ENCODE peak calls at places on chromosomes 1 and 21, in five cellular contexts. A is H9, N is neuronal stem cell, J is mesenchymal stem cell, E is H1. K is an unnamed sample.

GRCh38 chr1:206961668-206962067 is 8.6 kb downstream of the FCAMR start:
- DNase-seq in E (no peak), A (no peak), N (no peak), J (no peak), K (no peak)

GRCh38 chr1:41631971-41632370 is 147.5 kb upstream of the EDN2 start:
- DNase-seq in A (no peak), N (no peak), E (no peak), J (peak), K (no peak)

GRCh38 chr1:215992620-215993019 is 425.5 kb downstream of the KCTD3 start:
- DNase-seq in A (no peak), N (peak), J (peak), E (no peak), K (no peak)

GRCh38 chr1:110879758-110880606 is 7.0 kb downstream of the CD53 start:
- DNase-seq in E (no peak), J (no peak), A (no peak), N (no peak), K (peak)

GRCh38 chr1:56409112-56409691 is 170.2 kb downstream of the PLPP3 start:
- DNase-seq in A (peak), E (peak), N (no peak), J (no peak), K (no peak)

GRCh38 chr1:13731897-13732296 is 31.9 kb downstream of the PRDM2 start:
- DNase-seq in E (no peak), N (no peak), J (no peak), A (no peak), K (no peak)

GRCh38 chr1:50978852-50979781 is 9.1 kb downstream of the CDKN2C start:
- DNase-seq in N (no peak), J (no peak), A (no peak), E (peak), K (peak)

GRCh38 chr1:31848381-31848897 is 32.6 kb upstream of the SPOCD1 start:
- DNase-seq in N (no peak), E (no peak), J (no peak), A (no peak), K (no peak)

GRCh38 chr21:39106881-39107462 is 76.3 kb downstream of the PSMG1 start:
- DNase-seq in N (no peak), A (no peak), E (peak), J (no peak), K (no peak)

GRCh38 chr1:212915245-212916091 is 34.9 kb upstream of the VASH2 start:
- DNase-seq in E (peak), J (peak), A (peak), N (no peak), K (no peak)

GRCh38 chr21:32572574-32573420 is 12.5 kb downstream of the TCP10L start:
- DNase-seq in A (no peak), J (no peak), E (no peak), N (no peak), K (peak)

GRCh38 chr1:41341365-41341683 is 19.9 kb upstream of the FOXO6 start:
- DNase-seq in A (no peak), J (peak), E (no peak), N (no peak), K (no peak)

GRCh38 chr1:11875094-11875493 is 16.3 kb upstream of the NPPB start:
- DNase-seq in J (no peak), N (no peak), E (no peak), A (no peak), K (no peak)

GRCh38 chr1:43370564-43370963 is 2.8 kb upstream of the ELOVL1 start:
- DNase-seq in A (no peak), N (no peak), J (no peak), E (no peak), K (no peak)

GRCh38 chr1:61046434-61046833 is 35.9 kb upstream of the NFIA start:
- DNase-seq in N (no peak), A (no peak), E (no peak), J (no peak), K (no peak)

GRCh38 chr1:237065903-237066302 is 23.9 kb downstream of the RYR2 start:
- DNase-seq in A (no peak), J (no peak), E (no peak), N (no peak), K (no peak)

GRCh38 chr1:106944721-106945120 is 111.8 kb upstream of the PRMT6 start:
- DNase-seq in J (no peak), A (no peak), E (no peak), N (peak), K (no peak)

GRCh38 chr1:33219886-33220661 is 36.2 kb upstream of the ZNF362 start:
- DNase-seq in E (no peak), N (no peak), A (peak), J (peak), K (peak)

GRCh38 chr1:89198500-89199072 is at the start of gene GBP4:
- DNase-seq in E (no peak), A (peak), N (no peak), J (peak), K (no peak)

GRCh38 chr1:228352677-228353481 is 53.8 kb downstream of the TRIM11 start:
- DNase-seq in E (no peak), A (no peak), J (no peak), N (no peak), K (no peak)

GRCh38 chr1:3178279-3178678 is 109.3 kb downstream of the PRDM16 start:
- DNase-seq in E (no peak), J (no peak), A (no peak), N (no peak), K (no peak)

GRCh38 chr1:7292033-7292681 is 478.9 kb upstream of the VAMP3 start:
- DNase-seq in A (no peak), J (no peak), E (peak), N (no peak), K (no peak)

GRCh38 chr21:37196847-37197246 is 70.3 kb downstream of the VPS26C start:
- DNase-seq in A (no peak), N (no peak), J (no peak), E (no peak), K (no peak)

GRCh38 chr1:82704393-82704792 is 903.7 kb downstream of the ADGRL2 start:
- DNase-seq in N (no peak), J (no peak), A (no peak), E (no peak), K (no peak)

GRCh38 chr1:159889821-159890252 is 10.1 kb downstream of the CFAP45 start:
- DNase-seq in N (peak), A (no peak), E (no peak), J (peak), K (no peak)

GRCh38 chr21:33980276-33980916 is 64.8 kb upstream of the ATP5PO start:
- DNase-seq in E (no peak), J (no peak), N (no peak), A (no peak), K (peak)

GRCh38 chr1:43276673-43277072 is 6.9 kb downstream of the TMEM125 start:
- DNase-seq in A (peak), E (no peak), N (no peak), J (no peak), K (no peak)

DNA sequence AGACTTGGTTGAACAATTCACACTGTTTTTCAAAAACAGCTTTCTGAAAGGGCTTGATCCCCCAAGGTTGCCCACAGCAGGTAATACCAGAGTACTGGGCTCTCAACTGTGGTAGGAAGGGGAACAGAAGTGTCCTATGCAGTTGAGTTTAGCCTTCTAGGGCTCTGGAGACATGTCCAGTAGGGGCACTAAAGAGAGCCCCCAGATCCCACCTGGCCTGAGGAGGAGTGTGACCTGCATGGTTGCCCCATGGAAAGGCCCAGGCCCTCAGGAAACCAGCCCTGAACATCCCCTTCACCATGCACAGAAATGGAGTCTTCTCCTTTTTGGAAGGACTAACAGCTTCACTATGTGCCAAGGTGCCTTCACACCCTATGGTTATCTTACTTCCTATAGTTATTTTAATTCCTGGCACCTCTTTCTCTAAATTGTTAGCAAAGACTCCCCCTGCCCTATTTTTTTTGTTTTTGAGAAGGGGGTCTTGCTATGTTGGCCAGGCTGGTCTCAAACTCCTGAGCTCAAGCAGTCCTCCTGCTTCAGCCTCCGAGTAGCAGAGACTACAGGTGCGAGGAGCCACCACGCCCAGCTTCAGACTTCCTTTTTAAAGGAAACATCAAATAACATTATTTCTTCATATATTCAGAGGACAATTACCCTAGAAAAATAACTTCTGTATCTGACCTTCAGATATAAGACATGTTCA is 16.8 kb upstream of the LSS start:
- DNase-seq in N (no peak), J (no peak), E (no peak), A (no peak), K (no peak)
- H2BK12ac ChIP-seq in N (no peak), J (no peak), E (no peak), A (no peak), K (no peak)

GRCh38 chr1:221286399-221286798 is 407.2 kb downstream of the HLX start:
- DNase-seq in J (no peak), A (no peak), N (no peak), E (no peak), K (no peak)
- H2BK12ac ChIP-seq in J (no peak), A (no peak), N (no peak), E (no peak), K (no peak)

DNA sequence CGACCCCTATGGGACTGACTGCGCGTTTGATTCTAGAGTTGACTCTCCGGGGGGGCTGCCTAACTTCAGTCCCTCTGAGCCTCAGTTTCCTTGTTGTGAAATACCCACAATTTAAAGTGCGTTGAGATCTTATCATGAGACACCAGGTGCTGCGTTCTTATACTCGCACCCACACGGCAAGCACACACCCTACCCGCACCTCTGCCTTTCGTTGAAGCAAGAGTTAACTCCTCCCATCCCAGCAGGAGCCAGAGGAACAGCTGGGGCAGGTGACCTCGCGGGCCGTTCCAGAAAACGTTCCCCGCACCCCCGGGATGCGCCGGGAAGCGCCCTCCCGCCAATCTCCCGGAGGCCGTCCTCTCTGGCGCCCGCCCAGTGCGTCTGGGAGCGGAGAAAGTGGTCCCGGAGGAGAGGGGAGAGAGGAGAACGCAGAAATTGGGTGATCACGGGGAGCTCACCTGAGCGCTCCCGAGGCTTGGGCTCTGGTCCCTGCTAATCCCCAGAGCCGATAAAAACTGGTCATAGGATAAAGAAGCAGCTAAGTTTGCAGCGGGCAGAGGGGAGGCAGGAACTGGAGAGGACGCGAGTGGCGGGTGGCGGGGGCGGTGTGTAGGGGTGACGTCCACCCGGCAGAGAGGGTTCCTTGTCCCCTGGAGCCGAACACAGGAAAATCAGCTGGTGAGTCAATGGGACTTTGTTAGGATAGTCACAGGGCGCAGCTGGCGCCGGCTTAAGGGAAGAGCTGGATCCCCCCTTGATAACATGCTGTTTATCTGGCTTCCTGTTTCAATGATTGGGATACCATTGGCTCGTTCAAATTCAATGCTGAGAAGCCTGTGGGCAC is 856 bp downstream of the NAV1 start:
- DNase-seq in N (no peak), E (peak), J (peak), A (peak), K (peak)
- H2BK12ac ChIP-seq in N (peak), E (peak), J (peak), A (no peak), K (peak)

GRCh38 chr21:22725436-22725835 is 1727.2 kb downstream of the NCAM2 start:
- DNase-seq in N (no peak), J (no peak), A (no peak), E (no peak), K (no peak)

DNA sequence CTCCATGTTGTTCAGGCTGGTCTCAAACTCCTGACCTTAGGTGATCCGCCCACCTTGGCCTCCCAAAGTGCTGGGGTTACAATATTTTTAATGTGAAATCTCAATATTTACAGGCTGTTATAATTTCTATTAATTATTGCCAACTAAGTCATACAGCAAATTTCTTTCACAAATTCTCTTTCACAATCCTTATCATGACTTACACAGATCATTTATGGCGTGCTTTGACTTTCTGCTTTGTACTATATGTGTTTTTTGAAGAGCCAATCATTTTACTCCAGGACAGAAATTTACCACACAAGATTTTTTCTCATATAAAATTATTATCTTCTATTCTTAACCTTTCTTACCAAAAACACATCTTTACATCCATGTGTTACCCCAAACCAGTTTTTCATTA is 1729.9 kb downstream of the NCAM2 start:
- DNase-seq in N (no peak), E (no peak), A (no peak), J (no peak), K (no peak)
- H2BK12ac ChIP-seq in N (no peak), E (no peak), A (no peak), J (no peak), K (no peak)

DNA sequence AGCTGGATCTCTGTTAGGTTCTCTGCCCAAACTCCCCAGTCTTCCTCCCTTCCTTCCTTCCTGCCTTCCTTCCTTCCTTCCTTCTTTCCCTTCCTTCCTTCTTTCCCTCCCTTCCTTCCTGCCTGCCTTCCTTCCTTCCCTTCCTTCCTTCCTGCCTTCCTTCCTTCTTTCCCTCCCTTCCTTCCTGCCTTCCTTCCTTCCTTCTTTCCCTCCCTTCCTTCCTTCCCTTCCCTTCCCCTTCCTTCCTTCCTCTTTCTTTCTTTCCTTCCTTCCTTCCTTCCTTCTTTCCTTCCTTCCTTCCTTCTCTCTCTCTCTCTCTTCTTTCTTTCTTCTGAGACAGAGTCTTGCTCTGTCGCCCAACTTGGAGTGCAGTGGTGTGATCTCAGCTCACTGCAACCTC is 8.7 kb upstream of the LSM10 start:
- DNase-seq in J (no peak), N (no peak), A (no peak), E (no peak), K (no peak)
- H2BK12ac ChIP-seq in J (no peak), N (no peak), A (no peak), E (no peak), K (no peak)

GRCh38 chr1:27428316-27429028 is 36.0 kb downstream of the GPR3 start:
- DNase-seq in N (no peak), E (no peak), J (peak), A (no peak), K (peak)

GRCh38 chr1:27427836-27428315 is 35.5 kb downstream of the GPR3 start:
- DNase-seq in J (no peak), E (no peak), A (no peak), N (no peak), K (no peak)

GRCh38 chr1:27427329-27427728 is 34.9 kb downstream of the GPR3 start:
- DNase-seq in E (no peak), N (no peak), J (no peak), A (no peak), K (no peak)

GRCh38 chr1:27429029-27429425 is 36.6 kb downstream of the GPR3 start:
- DNase-seq in J (peak), A (no peak), E (no peak), N (no peak), K (no peak)

GRCh38 chr1:27430903-27431653 is 38.7 kb downstream of the GPR3 start:
- DNase-seq in E (no peak), J (peak), N (no peak), A (no peak), K (no peak)
- H2BK12ac ChIP-seq in E (no peak), J (no peak), N (no peak), A (no peak), K (no peak)

GRCh38 chr1:15259608-15260007 is 12.6 kb downstream of the FHAD1 start:
- DNase-seq in E (peak), A (no peak), J (no peak), N (no peak), K (no peak)

GRCh38 chr1:15261155-15262002 is 14.4 kb downstream of the FHAD1 start:
- DNase-seq in N (no peak), A (no peak), J (peak), E (peak), K (peak)

GRCh38 chr1:15258828-15259588 is 12.0 kb downstream of the FHAD1 start:
- DNase-seq in J (no peak), E (peak), A (no peak), N (no peak), K (no peak)

GRCh38 chr1:15262003-15262377 is 15.0 kb downstream of the FHAD1 start:
- DNase-seq in J (no peak), E (no peak), N (no peak), A (no peak), K (no peak)

DNA sequence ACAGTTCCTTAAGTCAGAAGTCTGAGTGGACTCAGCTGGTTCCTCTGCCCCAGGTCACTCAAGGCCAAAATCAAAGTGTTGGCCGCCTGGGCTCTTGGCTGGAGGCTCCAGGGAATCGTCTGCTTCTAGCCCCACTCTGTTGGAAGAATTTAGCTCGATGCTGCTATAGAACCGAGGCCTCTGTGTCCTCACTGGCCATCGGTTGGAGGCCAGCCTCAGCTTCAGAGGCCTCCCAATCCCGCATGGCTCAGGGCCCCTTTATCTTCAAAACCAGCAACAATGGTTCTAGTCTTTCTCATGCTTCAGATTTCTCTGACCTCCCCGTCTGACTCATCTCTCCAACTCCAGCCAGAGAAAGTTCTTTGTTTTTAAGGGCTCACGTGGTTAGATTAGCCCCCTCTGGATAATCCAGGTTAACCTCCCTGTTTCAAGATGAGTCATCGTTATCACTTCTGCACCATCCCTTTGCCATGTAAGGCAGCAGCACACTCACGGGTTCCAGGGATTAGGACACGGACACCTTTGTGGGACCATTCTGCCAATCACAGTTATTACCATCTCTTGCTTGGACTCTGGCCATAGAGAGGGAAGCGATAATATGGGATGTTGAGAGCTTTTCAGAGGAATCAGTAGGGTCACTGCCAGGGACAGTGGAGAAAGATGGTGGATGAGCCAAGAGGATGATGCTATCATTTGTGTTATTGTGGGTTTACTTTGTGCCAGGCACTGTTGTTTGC is 13.6 kb downstream of the FHAD1 start:
- DNase-seq in J (peak), A (no peak), E (peak), N (no peak), K (peak)
- H2BK12ac ChIP-seq in J (peak), A (no peak), E (no peak), N (no peak), K (no peak)

DNA sequence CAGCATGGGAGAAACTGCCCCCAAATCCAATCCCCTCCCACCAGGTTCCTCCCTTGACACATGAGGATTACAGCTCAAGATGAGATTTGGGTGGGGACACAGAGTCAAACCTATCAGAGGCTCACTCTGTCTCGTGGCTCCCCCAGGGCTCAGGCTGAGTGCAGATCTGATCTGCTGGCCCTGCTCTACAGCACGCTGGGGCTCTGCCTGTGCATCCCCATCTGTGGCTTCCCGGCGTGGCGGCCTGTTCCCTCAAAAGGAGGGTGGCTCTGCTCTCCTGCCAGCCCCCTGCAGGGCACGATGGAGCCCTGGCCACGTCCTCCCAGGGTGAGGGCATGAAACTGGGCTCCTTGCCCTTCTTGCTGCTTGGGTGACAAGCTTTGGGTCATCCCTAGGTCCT is 19.8 kb upstream of the SMYD3 start:
- DNase-seq in N (no peak), A (no peak), J (no peak), E (no peak), K (no peak)
- H2BK12ac ChIP-seq in N (no peak), A (no peak), J (no peak), E (peak), K (no peak)

GRCh38 chr1:25680701-25681100 is 64.1 kb downstream of the MAN1C1 start:
- DNase-seq in N (no peak), E (no peak), J (no peak), A (no peak), K (no peak)
- H2BK12ac ChIP-seq in N (no peak), E (no peak), J (no peak), A (no peak), K (no peak)

K was measured in trophoblast cell.